ENCODE peak calls at places on chromosomes 7 and 10, in four cellular contexts. R is K562, C is HL-60, S is GM12878. H is an unnamed sample.

GRCh38 chr10:1102392-1102791 is 46.2 kb downstream of the WDR37 start:
- DNase-seq in C (no peak), R (no peak), S (no peak), H (no peak)

GRCh38 chr10:63137306-63137705 is 4.2 kb downstream of the NRBF2 start:
- DNase-seq in C (no peak), S (no peak), R (no peak), H (no peak)

GRCh38 chr7:97845622-97846203 is 26.5 kb downstream of the ASNS start:
- DNase-seq in S (no peak), C (no peak), R (no peak), H (no peak)

GRCh38 chr7:39099146-39099545 is 121.4 kb downstream of the POU6F2 start:
- DNase-seq in S (no peak), R (no peak), C (no peak), H (no peak)

GRCh38 chr10:72258617-72259016 is 15.1 kb upstream of the DDIT4 start:
- DNase-seq in C (no peak), S (no peak), R (no peak), H (no peak)

GRCh38 chr7:30874656-30875317 is 36.9 kb upstream of the AQP1 start:
- DNase-seq in R (no peak), S (no peak), C (no peak), H (no peak)

GRCh38 chr10:6962576-6962975 is 382.5 kb upstream of the PRKCQ start:
- DNase-seq in R (no peak), S (no peak), C (no peak), H (no peak)

GRCh38 chr10:45373783-45374450 is at the start of gene ALOX5:
- DNase-seq in S (no peak), R (peak), C (no peak), H (peak)

GRCh38 chr7:19982841-19983835 is 209.7 kb upstream of the TMEM196 start:
- DNase-seq in S (peak), R (no peak), C (no peak), H (no peak)

GRCh38 chr7:71636329-71636728 is 504.4 kb downstream of the GALNT17 start:
- DNase-seq in R (no peak), C (no peak), S (no peak), H (no peak)

GRCh38 chr7:115008465-115009114 is 86.7 kb downstream of the MDFIC start:
- DNase-seq in R (no peak), S (no peak), C (no peak), H (no peak)

GRCh38 chr7:77740257-77740656 is 44.0 kb downstream of the RSBN1L start:
- DNase-seq in R (no peak), S (no peak), C (no peak), H (no peak)

DNA sequence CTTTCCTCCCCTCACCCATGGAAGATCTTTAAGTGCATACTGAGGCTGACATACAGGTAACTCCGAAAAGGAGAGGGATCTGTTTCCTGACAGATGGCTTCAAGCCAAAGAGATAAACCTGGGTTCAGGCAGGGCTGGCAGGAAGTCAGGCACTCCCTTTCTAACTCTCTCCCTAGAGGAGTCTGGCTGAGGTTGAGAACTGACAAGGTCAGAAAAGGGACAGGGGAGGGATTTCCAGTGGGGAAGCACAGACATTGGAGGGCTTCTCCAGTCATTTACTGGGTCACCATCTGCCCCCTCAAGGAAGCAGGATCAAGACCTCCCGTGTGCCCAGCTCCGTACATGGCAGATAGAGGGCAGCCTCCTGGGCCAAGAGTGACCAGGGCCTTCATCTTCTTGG is 31.6 kb downstream of the TLX1 start:
- DNase-seq in C (no peak), R (no peak), S (no peak), H (no peak)
- TF ChIP-seq SPI1 in C (no peak), R (no peak), S (no peak), H (no peak)

DNA sequence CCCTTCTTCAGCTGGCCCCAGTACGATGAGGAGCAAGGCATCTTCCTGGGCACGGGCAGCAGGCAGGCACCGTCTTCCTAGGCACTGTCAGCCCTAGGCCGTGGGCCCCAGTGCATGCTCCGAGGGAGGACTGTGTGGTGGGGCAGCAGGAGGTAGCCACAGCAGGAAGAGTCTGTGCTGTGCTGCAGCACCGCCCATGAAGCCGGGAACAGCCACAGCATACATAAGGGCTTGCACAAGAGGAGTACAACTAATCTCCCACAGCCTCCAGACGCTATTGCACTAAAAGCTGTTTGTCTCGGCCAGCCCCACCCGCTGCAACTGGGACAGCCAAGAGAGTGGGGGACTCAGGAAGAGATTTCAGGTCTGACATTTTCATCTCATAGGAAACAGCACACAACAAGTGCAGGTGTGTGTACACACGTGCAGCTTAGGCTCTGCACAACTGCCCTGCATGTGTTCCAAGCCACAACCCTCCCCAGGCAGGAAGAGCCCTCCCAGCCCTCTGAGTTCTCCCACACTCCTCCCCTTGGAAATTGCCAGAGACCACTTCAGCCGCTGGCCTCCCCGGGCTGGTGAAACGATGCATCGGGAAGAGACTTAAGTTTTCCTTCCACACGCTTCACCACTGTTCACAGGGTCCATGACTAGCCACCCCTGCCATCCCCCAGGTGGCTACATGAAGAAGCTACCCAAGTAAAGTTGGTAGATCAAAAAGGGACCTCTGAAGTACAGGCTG is 88.1 kb upstream of the DDC start:
- DNase-seq in C (no peak), R (no peak), S (no peak), H (no peak)
- TF ChIP-seq SPI1 in C (no peak), R (no peak), S (no peak), H (no peak)

GRCh38 chr7:26583094-26583493 is 281.3 kb downstream of the SKAP2 start:
- DNase-seq in C (no peak), S (no peak), R (no peak), H (no peak)
- TF ChIP-seq SPI1 in C (no peak), S (no peak), R (no peak), H (no peak)

DNA sequence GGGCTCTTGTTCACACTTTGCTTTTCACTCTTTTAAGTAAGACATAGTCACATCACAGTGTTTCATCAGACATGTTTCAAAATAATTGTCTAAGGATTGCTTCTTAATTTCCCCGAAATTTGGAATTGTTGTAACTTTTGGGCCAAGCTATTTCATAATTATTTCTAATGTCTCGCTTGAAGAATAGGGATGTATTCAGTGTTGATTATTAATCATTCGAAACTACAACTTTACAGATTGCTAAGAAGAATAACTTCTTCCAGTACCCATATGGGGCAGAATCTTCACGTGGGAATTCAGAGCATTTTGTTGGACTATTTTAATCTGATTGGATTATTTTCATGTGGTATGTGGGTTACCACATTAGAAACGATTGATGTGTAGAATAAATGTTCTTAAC is 92.9 kb downstream of the TCF7L2 start:
- DNase-seq in R (no peak), S (no peak), C (no peak), H (no peak)
- TF ChIP-seq SPI1 in R (no peak), S (no peak), C (no peak), H (no peak)

GRCh38 chr10:22252286-22252800 is 34.5 kb upstream of the EBLN1 start:
- DNase-seq in S (no peak), C (no peak), R (no peak), H (peak)

GRCh38 chr10:22252801-22253577 is 35.2 kb upstream of the EBLN1 start:
- DNase-seq in R (no peak), S (no peak), C (no peak), H (peak)

GRCh38 chr10:22250897-22251605 is 33.2 kb upstream of the EBLN1 start:
- DNase-seq in R (no peak), S (no peak), C (no peak), H (no peak)

GRCh38 chr10:22251751-22252285 is 34.0 kb upstream of the EBLN1 start:
- DNase-seq in R (no peak), C (peak), S (no peak), H (peak)

GRCh38 chr10:22253578-22253882 is 35.7 kb upstream of the EBLN1 start:
- DNase-seq in S (no peak), C (no peak), R (no peak), H (no peak)
- TF ChIP-seq SPI1 in S (no peak), C (no peak), R (no peak), H (no peak)

GRCh38 chr7:112416127-112416526 is 34.1 kb upstream of the IFRD1 start:
- DNase-seq in C (no peak), R (no peak), S (no peak), H (no peak)
- TF ChIP-seq SPI1 in C (no peak), R (no peak), S (no peak), H (no peak)

H was measured in GM12891.